ENCODE peak calls at places on chromosomes 1 and 21, in seven cellular contexts. One of them, this sample, is unnamed.

GRCh38 chr21:14981246-14981645 is 83.6 kb downstream of the NRIP1 start:
- DNase-seq in epithelial cell of esophagus: no peak
- DNase-seq in suprapubic skin: no peak
- DNase-seq in esophagus muscularis mucosa: no peak
- DNase-seq in GM23338: no peak
- DNase-seq in psoas muscle: no peak
- DNase-seq in pancreas: no peak
- DNase-seq in this sample: no peak

GRCh38 chr1:46488343-46489168 is 1.1 kb upstream of the DMBX1 start:
- DNase-seq in epithelial cell of esophagus: peak
- DNase-seq in suprapubic skin: no peak
- DNase-seq in esophagus muscularis mucosa: no peak
- DNase-seq in GM23338: peak
- DNase-seq in psoas muscle: no peak
- DNase-seq in pancreas: no peak
- DNase-seq in this sample: no peak

GRCh38 chr1:236746785-236747184 is 48.3 kb upstream of the MTR start:
- DNase-seq in epithelial cell of esophagus: no peak
- DNase-seq in suprapubic skin: no peak
- DNase-seq in esophagus muscularis mucosa: no peak
- DNase-seq in GM23338: no peak
- DNase-seq in psoas muscle: no peak
- DNase-seq in pancreas: no peak
- DNase-seq in this sample: no peak

GRCh38 chr1:178220094-178220493 is 126.2 kb downstream of the RASAL2 start:
- DNase-seq in epithelial cell of esophagus: peak
- DNase-seq in suprapubic skin: no peak
- DNase-seq in esophagus muscularis mucosa: no peak
- DNase-seq in GM23338: no peak
- DNase-seq in psoas muscle: no peak
- DNase-seq in pancreas: no peak
- DNase-seq in this sample: no peak

GRCh38 chr1:222891578-222891977 is 76.7 kb downstream of the DISP1 start:
- DNase-seq in epithelial cell of esophagus: no peak
- DNase-seq in suprapubic skin: no peak
- DNase-seq in esophagus muscularis mucosa: no peak
- DNase-seq in GM23338: no peak
- DNase-seq in psoas muscle: no peak
- DNase-seq in pancreas: no peak
- DNase-seq in this sample: no peak

GRCh38 chr1:105608713-105609112 is 1447.8 kb upstream of the PRMT6 start:
- DNase-seq in epithelial cell of esophagus: peak
- DNase-seq in suprapubic skin: no peak
- DNase-seq in esophagus muscularis mucosa: no peak
- DNase-seq in GM23338: peak
- DNase-seq in psoas muscle: no peak
- DNase-seq in pancreas: no peak
- DNase-seq in this sample: no peak

GRCh38 chr1:168136709-168137514 is at the start of gene GPR161:
- DNase-seq in epithelial cell of esophagus: peak
- DNase-seq in suprapubic skin: peak
- DNase-seq in esophagus muscularis mucosa: no peak
- DNase-seq in GM23338: peak
- DNase-seq in psoas muscle: peak
- DNase-seq in pancreas: peak
- DNase-seq in this sample: no peak

GRCh38 chr1:33791251-33791650 is 72.6 kb upstream of the HMGB4 start:
- DNase-seq in epithelial cell of esophagus: no peak
- DNase-seq in suprapubic skin: no peak
- DNase-seq in esophagus muscularis mucosa: no peak
- DNase-seq in GM23338: no peak
- DNase-seq in psoas muscle: no peak
- DNase-seq in pancreas: no peak
- DNase-seq in this sample: no peak

GRCh38 chr1:37682334-37682987 is 9.9 kb upstream of the CDCA8 start:
- DNase-seq in epithelial cell of esophagus: peak
- DNase-seq in suprapubic skin: no peak
- DNase-seq in esophagus muscularis mucosa: peak
- DNase-seq in GM23338: peak
- DNase-seq in psoas muscle: peak
- DNase-seq in pancreas: no peak
- DNase-seq in this sample: no peak

GRCh38 chr1:1290238-1290731 is 10.0 kb downstream of the SCNN1D start:
- DNase-seq in epithelial cell of esophagus: peak
- DNase-seq in suprapubic skin: no peak
- DNase-seq in esophagus muscularis mucosa: no peak
- DNase-seq in GM23338: peak
- DNase-seq in psoas muscle: peak
- DNase-seq in pancreas: peak
- DNase-seq in this sample: no peak

GRCh38 chr1:20361805-20362381 is 71.2 kb downstream of the VWA5B1 start:
- DNase-seq in epithelial cell of esophagus: peak
- DNase-seq in suprapubic skin: no peak
- DNase-seq in esophagus muscularis mucosa: no peak
- DNase-seq in GM23338: peak
- DNase-seq in psoas muscle: peak
- DNase-seq in pancreas: no peak
- DNase-seq in this sample: no peak

GRCh38 chr1:206654826-206655225 is 19.5 kb downstream of the DYRK3 start:
- DNase-seq in epithelial cell of esophagus: no peak
- DNase-seq in suprapubic skin: no peak
- DNase-seq in esophagus muscularis mucosa: no peak
- DNase-seq in GM23338: no peak
- DNase-seq in psoas muscle: no peak
- DNase-seq in pancreas: no peak
- DNase-seq in this sample: no peak

GRCh38 chr1:234611153-234611798 is 1.3 kb upstream of the IRF2BP2 start:
- DNase-seq in epithelial cell of esophagus: peak
- DNase-seq in suprapubic skin: no peak
- DNase-seq in esophagus muscularis mucosa: no peak
- DNase-seq in GM23338: peak
- DNase-seq in psoas muscle: no peak
- DNase-seq in pancreas: no peak
- DNase-seq in this sample: no peak

GRCh38 chr21:39580744-39581143 is 32.0 kb upstream of the B3GALT5 start:
- DNase-seq in epithelial cell of esophagus: no peak
- DNase-seq in suprapubic skin: no peak
- DNase-seq in esophagus muscularis mucosa: no peak
- DNase-seq in GM23338: no peak
- DNase-seq in psoas muscle: no peak
- DNase-seq in pancreas: no peak
- DNase-seq in this sample: no peak

GRCh38 chr1:110390692-110391232 is at the start of gene SLC16A4:
- DNase-seq in epithelial cell of esophagus: peak
- DNase-seq in suprapubic skin: no peak
- DNase-seq in esophagus muscularis mucosa: no peak
- DNase-seq in GM23338: peak
- DNase-seq in psoas muscle: no peak
- DNase-seq in pancreas: no peak
- DNase-seq in this sample: peak

GRCh38 chr1:153217212-153217611 is at the start of gene PRR9:
- DNase-seq in epithelial cell of esophagus: no peak
- DNase-seq in suprapubic skin: no peak
- DNase-seq in esophagus muscularis mucosa: no peak
- DNase-seq in GM23338: no peak
- DNase-seq in psoas muscle: no peak
- DNase-seq in pancreas: no peak
- DNase-seq in this sample: no peak

GRCh38 chr1:199815947-199816346 is 211.6 kb upstream of the NR5A2 start:
- DNase-seq in epithelial cell of esophagus: no peak
- DNase-seq in suprapubic skin: no peak
- DNase-seq in esophagus muscularis mucosa: peak
- DNase-seq in GM23338: no peak
- DNase-seq in psoas muscle: no peak
- DNase-seq in pancreas: no peak
- DNase-seq in this sample: no peak

GRCh38 chr1:2452583-2453315 is 23.3 kb upstream of the PLCH2 start:
- DNase-seq in epithelial cell of esophagus: no peak
- DNase-seq in suprapubic skin: no peak
- DNase-seq in esophagus muscularis mucosa: no peak
- DNase-seq in GM23338: no peak
- DNase-seq in psoas muscle: no peak
- DNase-seq in pancreas: no peak
- DNase-seq in this sample: no peak

GRCh38 chr1:48619529-48619928 is 147.5 kb upstream of the SPATA6 start:
- DNase-seq in epithelial cell of esophagus: peak
- DNase-seq in suprapubic skin: no peak
- DNase-seq in esophagus muscularis mucosa: no peak
- DNase-seq in GM23338: peak
- DNase-seq in psoas muscle: peak
- DNase-seq in pancreas: peak
- DNase-seq in this sample: no peak

GRCh38 chr21:28705616-28706015 is 287.1 kb downstream of the LTN1 start:
- DNase-seq in epithelial cell of esophagus: peak
- DNase-seq in suprapubic skin: no peak
- DNase-seq in esophagus muscularis mucosa: no peak
- DNase-seq in GM23338: no peak
- DNase-seq in psoas muscle: no peak
- DNase-seq in pancreas: no peak
- DNase-seq in this sample: no peak

DNA sequence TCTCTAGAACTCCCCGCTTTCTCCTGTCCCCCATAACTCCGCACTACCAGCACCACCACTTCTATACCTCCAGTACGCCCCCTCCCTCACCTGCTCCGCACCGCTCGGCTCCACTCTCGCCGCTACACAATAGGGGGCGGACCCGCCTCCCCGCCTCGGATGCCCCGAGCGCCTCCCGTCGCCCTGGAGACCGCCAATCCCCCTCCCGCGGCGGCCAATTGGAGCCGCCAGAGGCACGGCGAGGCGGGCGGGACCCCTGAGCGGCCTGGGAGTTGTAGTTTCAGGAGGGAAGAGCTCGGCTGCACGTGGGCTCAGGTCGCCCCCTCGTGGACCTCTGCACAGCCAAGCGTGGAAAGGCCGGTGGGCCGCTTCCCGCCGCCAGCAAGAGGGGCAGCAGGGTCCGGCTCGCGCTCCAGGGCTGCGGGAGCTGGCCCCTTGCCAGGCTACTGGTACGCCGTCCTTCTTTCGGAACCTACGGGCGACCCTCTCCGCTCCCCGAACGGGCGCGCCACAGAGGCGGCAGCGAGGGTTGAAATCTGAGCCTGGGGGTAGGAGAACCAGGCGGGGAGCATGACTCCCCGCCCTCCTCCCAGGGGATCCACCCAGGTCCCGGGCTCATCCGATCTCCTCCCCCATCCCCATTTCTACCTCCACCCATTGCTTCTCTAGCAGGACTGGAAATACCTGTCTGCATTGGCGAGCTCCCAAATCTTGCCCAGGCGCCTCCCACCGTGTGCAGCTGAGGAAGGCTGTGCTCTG is at the start of gene IGSF9:
- DNase-seq in epithelial cell of esophagus: peak
- DNase-seq in suprapubic skin: peak
- DNase-seq in esophagus muscularis mucosa: no peak
- DNase-seq in GM23338: peak
- DNase-seq in psoas muscle: peak
- DNase-seq in pancreas: peak
- DNase-seq in this sample: peak
- TF ChIP-seq CTCF in epithelial cell of esophagus: peak
- TF ChIP-seq CTCF in suprapubic skin: no peak
- TF ChIP-seq CTCF in esophagus muscularis mucosa: peak
- TF ChIP-seq CTCF in GM23338: peak
- TF ChIP-seq CTCF in psoas muscle: peak
- TF ChIP-seq CTCF in pancreas: peak
- TF ChIP-seq CTCF in this sample: peak

GRCh38 chr1:154982897-154983648 is at the start of gene FLAD1:
- DNase-seq in epithelial cell of esophagus: peak
- DNase-seq in suprapubic skin: peak
- DNase-seq in esophagus muscularis mucosa: peak
- DNase-seq in GM23338: peak
- DNase-seq in psoas muscle: peak
- DNase-seq in pancreas: peak
- DNase-seq in this sample: peak
- H3K4me3 ChIP-seq in epithelial cell of esophagus: peak
- H3K4me3 ChIP-seq in suprapubic skin: peak
- H3K4me3 ChIP-seq in esophagus muscularis mucosa: peak
- H3K4me3 ChIP-seq in GM23338: peak
- H3K4me3 ChIP-seq in psoas muscle: peak
- H3K4me3 ChIP-seq in pancreas: peak
- H3K4me3 ChIP-seq in this sample: peak

GRCh38 chr1:157773723-157774350 is 3.1 kb downstream of the FCRL2 start:
- DNase-seq in epithelial cell of esophagus: no peak
- DNase-seq in suprapubic skin: no peak
- DNase-seq in esophagus muscularis mucosa: no peak
- DNase-seq in GM23338: peak
- DNase-seq in psoas muscle: no peak
- DNase-seq in pancreas: no peak
- DNase-seq in this sample: no peak
- TF ChIP-seq CTCF in epithelial cell of esophagus: no peak
- TF ChIP-seq CTCF in suprapubic skin: no peak
- TF ChIP-seq CTCF in esophagus muscularis mucosa: no peak
- TF ChIP-seq CTCF in GM23338: peak
- TF ChIP-seq CTCF in psoas muscle: no peak
- TF ChIP-seq CTCF in pancreas: no peak
- TF ChIP-seq CTCF in this sample: peak

DNA sequence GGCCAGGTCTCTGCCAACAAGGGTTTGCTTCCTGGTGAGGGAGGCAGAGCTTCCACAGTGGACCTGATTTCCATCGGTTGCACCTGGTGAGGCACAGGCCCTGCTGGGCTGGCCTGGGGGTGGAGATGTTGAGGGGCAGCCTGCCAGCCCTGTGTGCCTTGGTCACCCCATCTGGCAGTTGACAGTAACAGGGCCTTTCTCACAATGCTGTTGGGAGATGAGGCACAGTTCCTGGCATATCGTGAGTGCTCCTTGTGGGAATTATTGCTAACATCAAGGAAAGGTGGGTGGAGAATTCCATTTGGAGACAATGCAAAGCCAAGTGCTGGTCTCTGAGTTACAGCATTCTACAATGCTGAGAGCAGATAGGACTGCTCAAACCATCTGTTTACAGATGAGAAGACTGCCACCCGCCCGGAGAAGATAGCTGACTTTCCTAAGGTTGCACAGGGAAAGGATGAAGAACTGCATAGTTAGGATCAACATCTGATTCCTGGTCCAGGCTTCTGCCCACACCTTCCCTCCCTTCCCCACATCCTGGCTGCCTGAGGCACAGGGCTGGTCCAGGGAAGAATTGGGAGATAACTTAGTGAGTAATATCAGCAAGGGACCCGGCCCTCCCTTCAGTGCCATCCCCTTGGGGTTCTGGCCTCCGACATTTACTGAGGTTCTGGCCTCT is 1.8 kb downstream of the SERINC2 start:
- DNase-seq in epithelial cell of esophagus: peak
- DNase-seq in suprapubic skin: no peak
- DNase-seq in esophagus muscularis mucosa: no peak
- DNase-seq in GM23338: no peak
- DNase-seq in psoas muscle: peak
- DNase-seq in pancreas: peak
- DNase-seq in this sample: no peak
- H3K4me3 ChIP-seq in epithelial cell of esophagus: peak
- H3K4me3 ChIP-seq in suprapubic skin: peak
- H3K4me3 ChIP-seq in esophagus muscularis mucosa: no peak
- H3K4me3 ChIP-seq in GM23338: peak
- H3K4me3 ChIP-seq in psoas muscle: peak
- H3K4me3 ChIP-seq in pancreas: no peak
- H3K4me3 ChIP-seq in this sample: peak